ENCODE peak calls at places on chromosomes 1 and 21, in six cellular contexts. R, N, L, P, D and G are unnamed samples.

GRCh38 chr1:27399251-27399885 is 6.9 kb downstream of the GPR3 start:
- DNase-seq in R (peak), N (no peak), L (no peak), P (no peak), D (no peak), G (no peak)

GRCh38 chr1:41976671-41977070 is 57.9 kb upstream of the HIVEP3 start:
- DNase-seq in R (no peak), N (no peak), L (no peak), P (no peak), D (no peak), G (no peak)

GRCh38 chr21:46295996-46296752 is 10.0 kb downstream of the YBEY start:
- DNase-seq in R (peak), N (peak), L (no peak), P (peak), D (no peak), G (peak)

GRCh38 chr1:23395162-23395724 is 25.6 kb upstream of the ZNF436 start:
- DNase-seq in R (peak), N (no peak), L (no peak), P (no peak), D (no peak), G (no peak)

GRCh38 chr1:222288056-222288455 is 259.8 kb downstream of the HHIPL2 start:
- DNase-seq in R (no peak), N (peak), L (no peak), P (no peak), D (no peak), G (no peak)

GRCh38 chr1:151146416-151147131 is at the start of gene SEMA6C:
- DNase-seq in R (peak), N (peak), L (peak), P (peak), D (peak), G (peak)

GRCh38 chr1:17606826-17607440 is 67.4 kb downstream of the ARHGEF10L start:
- DNase-seq in R (peak), N (peak), L (peak), P (peak), D (peak), G (no peak)

GRCh38 chr21:27806261-27806660 is 839.4 kb upstream of the ADAMTS5 start:
- DNase-seq in R (no peak), N (no peak), L (no peak), P (no peak), D (no peak), G (no peak)

GRCh38 chr1:83810160-83810559 is 188.8 kb downstream of the TTLL7 start:
- DNase-seq in R (no peak), N (no peak), L (no peak), P (no peak), D (no peak), G (no peak)

GRCh38 chr1:171610385-171610784 is 11.7 kb upstream of the MYOCOS start:
- DNase-seq in R (no peak), N (peak), L (no peak), P (no peak), D (no peak), G (no peak)

GRCh38 chr1:9774744-9775679 is 48.8 kb downstream of the CLSTN1 start:
- DNase-seq in R (no peak), N (no peak), L (no peak), P (no peak), D (no peak), G (no peak)

DNA sequence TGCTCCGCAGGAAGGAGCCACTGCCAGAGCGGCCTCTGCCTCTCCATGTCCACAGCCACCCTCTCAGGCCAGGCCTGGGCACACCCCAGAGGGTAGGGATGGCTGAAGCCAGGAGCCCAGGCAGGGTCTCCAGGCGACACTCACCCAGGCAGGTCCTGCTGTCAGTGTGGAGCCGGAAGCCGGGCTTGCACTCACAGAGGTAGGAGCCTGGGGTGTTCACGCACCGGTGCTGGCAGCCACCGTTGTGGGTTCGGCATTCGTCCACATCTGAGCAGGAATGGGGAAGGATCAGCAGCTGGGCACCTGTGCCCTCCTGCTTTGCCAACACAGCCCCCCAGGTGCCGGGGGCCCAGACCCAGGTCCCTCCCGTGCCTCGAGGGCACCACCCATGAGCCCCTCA is 69.5 kb downstream of the ARHGEF16 start:
- DNase-seq in R (no peak), N (no peak), L (no peak), P (no peak), D (no peak), G (no peak)
- TF ChIP-seq CTCF in R (no peak), N (no peak), L (no peak), P (no peak), D (no peak), G (no peak)

DNA sequence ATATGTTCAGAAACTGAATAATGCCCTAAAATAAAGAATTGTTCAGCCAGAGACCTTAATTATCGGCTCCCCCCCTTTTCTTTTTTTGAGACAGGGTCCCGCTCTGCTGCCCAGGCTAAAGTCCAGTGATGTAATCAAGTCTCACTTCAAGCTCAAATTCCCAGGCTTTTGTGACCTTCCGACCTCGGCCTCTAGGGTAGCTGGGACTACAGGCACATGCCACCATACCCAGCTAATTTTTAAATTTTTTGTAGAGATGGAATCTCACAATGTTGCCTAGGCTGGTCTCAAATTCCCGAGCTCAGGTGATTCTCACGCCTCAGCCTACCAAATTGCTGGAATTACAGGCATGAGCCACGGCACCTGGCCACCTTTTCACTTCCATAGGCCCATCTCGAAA is 26.5 kb downstream of the TMCO1 start:
- DNase-seq in R (no peak), N (no peak), L (no peak), P (no peak), D (peak), G (no peak)
- H3K4me3 ChIP-seq in R (no peak), N (no peak), L (no peak), P (no peak), D (no peak), G (no peak)

GRCh38 chr1:20993716-20994115 is 183.0 kb downstream of the EIF4G3 start:
- DNase-seq in R (no peak), N (no peak), L (no peak), P (no peak), D (no peak), G (no peak)
- TF ChIP-seq CTCF in R (no peak), N (no peak), L (no peak), P (no peak), D (no peak), G (no peak)

GRCh38 chr1:91549041-91549735 is 48.5 kb downstream of the CDC7 start:
- DNase-seq in R (no peak), N (no peak), L (no peak), P (no peak), D (no peak), G (no peak)
- H3K4me3 ChIP-seq in R (no peak), N (no peak), L (no peak), P (no peak), D (no peak), G (no peak)

GRCh38 chr1:225809842-225810578 is at the start of gene EPHX1:
- DNase-seq in R (peak), N (peak), L (peak), P (peak), D (peak), G (peak)
- TF ChIP-seq CTCF in R (no peak), N (no peak), L (peak), P (no peak), D (peak), G (peak)

DNA sequence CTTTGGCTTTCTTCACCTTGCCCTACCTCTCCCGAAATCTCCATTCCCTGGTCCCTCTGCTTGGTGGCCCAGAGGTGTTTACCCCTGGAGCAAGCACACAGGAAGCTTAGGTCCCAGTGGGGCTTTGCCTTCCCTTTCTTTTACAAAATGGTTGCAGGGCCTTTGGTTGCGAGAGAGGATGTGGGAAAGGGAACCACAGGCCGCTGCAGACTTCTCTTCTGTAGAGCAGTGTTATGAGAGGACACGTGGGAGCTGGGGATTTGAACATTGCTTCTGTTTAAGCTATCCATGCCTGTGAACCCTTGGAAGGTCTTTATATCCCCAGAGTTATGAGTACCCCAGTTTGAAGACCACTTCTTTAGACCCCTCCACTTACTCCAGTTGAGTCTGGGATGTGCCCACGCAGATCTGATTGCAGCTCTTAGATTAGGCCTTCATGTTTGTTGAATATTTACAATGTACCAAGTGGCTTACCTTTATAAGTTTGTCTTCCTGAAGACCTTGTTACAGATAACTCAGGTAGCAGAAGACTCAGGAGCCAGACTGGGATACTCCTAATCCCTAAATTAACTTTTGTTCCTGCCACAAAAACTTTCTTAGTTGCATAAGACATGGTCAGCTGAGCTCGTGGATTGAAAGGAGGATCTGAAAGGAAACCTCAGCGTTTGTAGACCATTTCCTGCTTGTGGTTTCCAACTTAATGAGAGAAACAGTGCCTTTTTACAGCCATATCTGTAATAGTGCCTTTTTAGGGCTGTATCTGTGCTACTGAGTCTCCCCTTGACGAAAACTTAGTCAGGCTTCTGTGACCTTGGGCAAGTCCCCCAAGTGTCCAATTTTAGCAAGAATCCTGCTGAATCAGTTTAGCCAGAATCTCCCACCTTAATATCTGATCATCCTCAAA is 21.9 kb upstream of the IVNS1ABP start:
- DNase-seq in R (no peak), N (peak), L (no peak), P (no peak), D (peak), G (peak)
- H3K4me3 ChIP-seq in R (no peak), N (no peak), L (no peak), P (no peak), D (no peak), G (no peak)

DNA sequence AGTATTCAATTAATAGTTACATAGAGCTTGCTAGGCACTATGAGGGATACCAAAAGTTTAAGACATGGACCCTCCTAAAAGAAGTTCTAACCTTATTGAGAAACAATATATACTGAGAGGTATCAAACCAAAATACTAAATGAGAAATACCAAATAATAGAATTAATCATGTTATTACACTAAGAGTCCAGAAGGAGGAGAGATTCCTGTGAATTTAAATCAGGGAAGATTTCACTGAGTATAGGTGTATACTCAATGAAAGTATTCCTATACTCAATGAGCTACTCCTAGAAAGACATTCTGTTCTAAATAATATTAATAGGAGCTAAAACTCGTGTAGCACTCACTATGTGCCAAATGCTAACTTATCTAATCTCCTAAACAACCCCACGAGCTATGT is 9.4 kb downstream of the CR1L start:
- DNase-seq in R (no peak), N (no peak), L (peak), P (no peak), D (no peak), G (no peak)
- TF ChIP-seq CTCF in R (peak), N (peak), L (no peak), P (no peak), D (peak), G (no peak)

GRCh38 chr1:224109981-224110380 is 3.9 kb upstream of the FBXO28 start:
- DNase-seq in R (no peak), N (no peak), L (no peak), P (no peak), D (no peak), G (no peak)

GRCh38 chr1:224108991-224109390 is 4.9 kb upstream of the FBXO28 start:
- DNase-seq in R (no peak), N (no peak), L (no peak), P (no peak), D (no peak), G (no peak)

GRCh38 chr1:224113005-224113404 is 906 bp upstream of the FBXO28 start:
- DNase-seq in R (no peak), N (no peak), L (no peak), P (no peak), D (no peak), G (no peak)

GRCh38 chr1:224106568-224107281 is 7.2 kb upstream of the FBXO28 start:
- DNase-seq in R (peak), N (peak), L (peak), P (no peak), D (peak), G (no peak)

DNA sequence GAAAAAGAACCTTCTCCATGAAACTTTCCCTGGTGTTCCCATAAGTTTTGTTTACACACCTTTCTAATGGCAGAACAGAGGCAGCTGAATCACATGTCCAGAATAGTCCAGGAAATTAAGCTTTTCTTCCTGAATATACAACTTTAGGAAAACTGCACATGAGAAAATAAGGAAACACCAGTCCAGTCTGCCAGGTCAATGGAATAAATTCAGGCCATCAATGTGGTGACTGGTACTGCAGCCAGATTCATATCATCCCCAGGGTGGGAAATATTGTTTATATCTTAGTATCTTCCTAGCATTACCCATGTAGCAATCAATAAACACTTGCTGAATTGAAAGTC is 6.7 kb upstream of the FBXO28 start:
- DNase-seq in R (no peak), N (no peak), L (peak), P (no peak), D (no peak), G (no peak)
- H3K4me3 ChIP-seq in R (no peak), N (no peak), L (no peak), P (no peak), D (no peak), G (no peak)

GRCh38 chr1:109531826-109532364 is 7.8 kb upstream of the GPR61 start:
- DNase-seq in R (peak), N (no peak), L (no peak), P (no peak), D (no peak), G (no peak)

GRCh38 chr1:109530457-109531204 is 9.0 kb upstream of the GPR61 start:
- DNase-seq in R (no peak), N (no peak), L (no peak), P (no peak), D (no peak), G (no peak)

GRCh38 chr1:109531205-109531779 is 8.4 kb upstream of the GPR61 start:
- DNase-seq in R (no peak), N (no peak), L (no peak), P (no peak), D (no peak), G (no peak)

GRCh38 chr1:109534307-109534858 is 5.3 kb upstream of the GPR61 start:
- DNase-seq in R (no peak), N (no peak), L (no peak), P (no peak), D (no peak), G (no peak)

GRCh38 chr1:109532365-109533136 is 7.1 kb upstream of the GPR61 start:
- DNase-seq in R (peak), N (peak), L (peak), P (peak), D (peak), G (peak)
- TF ChIP-seq CTCF in R (peak), N (peak), L (peak), P (peak), D (peak), G (peak)

GRCh38 chr1:77670330-77670729 is 12.1 kb downstream of the ZZZ3 start:
- DNase-seq in R (no peak), N (no peak), L (no peak), P (no peak), D (no peak), G (no peak)

GRCh38 chr1:77673030-77673429 is 9.4 kb downstream of the ZZZ3 start:
- DNase-seq in R (no peak), N (no peak), L (no peak), P (no peak), D (no peak), G (no peak)

GRCh38 chr1:77672374-77672773 is 10.1 kb downstream of the ZZZ3 start:
- DNase-seq in R (peak), N (no peak), L (no peak), P (no peak), D (no peak), G (no peak)

GRCh38 chr1:77673716-77674355 is 8.6 kb downstream of the ZZZ3 start:
- DNase-seq in R (no peak), N (no peak), L (no peak), P (no peak), D (no peak), G (no peak)

DNA sequence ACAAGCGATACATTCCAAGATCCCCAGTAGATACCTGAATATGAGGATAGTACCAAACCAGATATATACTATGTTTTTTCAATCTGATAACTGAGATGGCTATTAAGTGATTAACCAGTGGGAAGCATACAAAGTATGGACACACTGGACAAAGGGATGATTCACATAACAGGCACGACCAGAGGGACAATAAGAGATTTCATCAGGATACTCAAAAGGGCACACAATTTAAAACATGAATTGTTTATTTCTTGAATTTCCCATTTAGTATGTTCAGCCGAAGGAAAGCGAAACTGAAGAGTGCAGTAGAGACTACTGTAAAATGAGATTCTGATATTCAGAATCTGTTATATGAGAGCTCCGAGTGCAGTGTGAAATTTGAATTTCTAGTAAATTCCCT is 10.6 kb downstream of the ZZZ3 start:
- DNase-seq in R (no peak), N (no peak), L (no peak), P (no peak), D (peak), G (no peak)
- H3K4me3 ChIP-seq in R (peak), N (no peak), L (no peak), P (peak), D (peak), G (no peak)